ENCODE peak calls at places on chromosomes 4 and X, in eight cellular contexts. Q, F, C, W, V, P, Z and Y are unnamed samples.

GRCh38 chr4:161505141-161505540 is 658.7 kb downstream of the FSTL5 start:
- DNase-seq in V (no peak), Q (no peak), W (no peak), F (no peak), Z (no peak), P (no peak), C (no peak), Y (no peak)

GRCh38 chr4:55932489-55932888 is 16.3 kb upstream of the CEP135 start:
- DNase-seq in V (no peak), Q (no peak), Z (no peak), C (no peak), W (no peak), F (no peak), P (no peak), Y (no peak)

GRCh38 chr4:105014242-105015031 is 132.2 kb upstream of the TET2 start:
- DNase-seq in Z (no peak), P (no peak), W (no peak), F (no peak), C (no peak), V (no peak), Q (no peak), Y (no peak)

GRCh38 chr4:8215641-8216442 is 16.8 kb downstream of the SH3TC1 start:
- DNase-seq in Z (no peak), V (no peak), Q (no peak), C (no peak), P (no peak), F (no peak), W (no peak), Y (no peak)

GRCh38 chr4:20391224-20391623 is 139.5 kb downstream of the SLIT2 start:
- DNase-seq in W (peak; percentile 54), F (no peak), P (no peak), Q (no peak), C (peak; percentile 75), Z (no peak), V (no peak), Y (peak; percentile 9)

GRCh38 chrX:136665258-136665900 is 17.4 kb downstream of the CD40LG start:
- DNase-seq in P (no peak), Z (no peak), W (no peak), Q (no peak), F (no peak), C (no peak), V (no peak), Y (no peak)

GRCh38 chrX:2145672-2146412 is 354.9 kb downstream of the DHRSX start:
- DNase-seq in C (no peak), Q (no peak), V (no peak), F (no peak), P (no peak), W (no peak), Z (no peak), Y (no peak)

GRCh38 chr4:183173580-183174526 is 74.8 kb downstream of the WWC2 start:
- DNase-seq in C (peak; percentile 29), Q (peak; percentile 84), Z (no peak), W (no peak), F (no peak), P (no peak), V (no peak), Y (no peak)

GRCh38 chr4:14434916-14435315 is 567.4 kb upstream of the CPEB2 start:
- DNase-seq in P (no peak), C (no peak), W (no peak), F (no peak), V (no peak), Z (no peak), Q (no peak), Y (no peak)

GRCh38 chr4:64846417-64846816 is 437.2 kb upstream of the TECRL start:
- DNase-seq in F (no peak), V (no peak), C (no peak), P (no peak), Q (no peak), Z (no peak), W (no peak), Y (no peak)

GRCh38 chrX:45445745-45446412 is 245.2 kb upstream of the DIPK2B start:
- DNase-seq in F (no peak), Z (no peak), Q (no peak), V (peak; percentile 91), P (no peak), W (peak; percentile 70), C (peak; percentile 76), Y (peak; percentile 60)

GRCh38 chr4:10371869-10372471 is 85.3 kb downstream of the ZNF518B start:
- DNase-seq in F (no peak), V (peak; percentile 77), Q (peak; percentile 60), Z (peak; percentile 70), P (no peak), C (peak; percentile 2), W (no peak), Y (peak; percentile 94)

GRCh38 chr4:151921811-151922210 is 161.0 kb upstream of the GATB start:
- DNase-seq in F (no peak), P (no peak), W (no peak), V (peak; percentile 32), C (peak; percentile 46), Q (no peak), Z (no peak), Y (peak; percentile 53)

GRCh38 chr4:173318648-173319211 is 15.4 kb downstream of the HMGB2 start:
- DNase-seq in Q (no peak), C (peak; percentile 74), Z (no peak), W (peak; percentile 80), F (no peak), V (peak; percentile 56), P (no peak), Y (peak; percentile 62)

GRCh38 chr4:51895816-51896408 is 53.0 kb downstream of the DCUN1D4 start:
- DNase-seq in V (peak; percentile 29), Z (peak; percentile 71), P (peak; percentile 59), W (peak; percentile 75), Q (peak; percentile 87), C (peak; percentile 67), F (no peak), Y (peak; percentile 10)

GRCh38 chr4:71857713-71858451 is 74.0 kb upstream of the GC start:
- DNase-seq in Q (peak; percentile 85), F (no peak), P (no peak), Z (no peak), V (no peak), C (no peak), W (no peak), Y (no peak)

GRCh38 chr4:77193511-77194236 is 36.7 kb downstream of the CCNG2 start:
- DNase-seq in Q (peak; percentile 92), F (no peak), C (no peak), P (no peak), Z (no peak), W (no peak), V (no peak), Y (no peak)

GRCh38 chrX:9745417-9746115 is 20.1 kb downstream of the GPR143 start:
- DNase-seq in W (no peak), V (no peak), C (peak; percentile 3), Z (no peak), Q (no peak), P (no peak), F (no peak), Y (peak; percentile 49)

GRCh38 chrX:9749141-9749540 is 16.5 kb downstream of the GPR143 start:
- DNase-seq in Q (no peak), P (no peak), Z (no peak), W (no peak), C (no peak), F (no peak), V (no peak), Y (no peak)

GRCh38 chrX:9747644-9748043 is 18.0 kb downstream of the GPR143 start:
- DNase-seq in C (no peak), Q (no peak), F (no peak), V (no peak), P (no peak), Z (no peak), W (no peak), Y (no peak)

DNA sequence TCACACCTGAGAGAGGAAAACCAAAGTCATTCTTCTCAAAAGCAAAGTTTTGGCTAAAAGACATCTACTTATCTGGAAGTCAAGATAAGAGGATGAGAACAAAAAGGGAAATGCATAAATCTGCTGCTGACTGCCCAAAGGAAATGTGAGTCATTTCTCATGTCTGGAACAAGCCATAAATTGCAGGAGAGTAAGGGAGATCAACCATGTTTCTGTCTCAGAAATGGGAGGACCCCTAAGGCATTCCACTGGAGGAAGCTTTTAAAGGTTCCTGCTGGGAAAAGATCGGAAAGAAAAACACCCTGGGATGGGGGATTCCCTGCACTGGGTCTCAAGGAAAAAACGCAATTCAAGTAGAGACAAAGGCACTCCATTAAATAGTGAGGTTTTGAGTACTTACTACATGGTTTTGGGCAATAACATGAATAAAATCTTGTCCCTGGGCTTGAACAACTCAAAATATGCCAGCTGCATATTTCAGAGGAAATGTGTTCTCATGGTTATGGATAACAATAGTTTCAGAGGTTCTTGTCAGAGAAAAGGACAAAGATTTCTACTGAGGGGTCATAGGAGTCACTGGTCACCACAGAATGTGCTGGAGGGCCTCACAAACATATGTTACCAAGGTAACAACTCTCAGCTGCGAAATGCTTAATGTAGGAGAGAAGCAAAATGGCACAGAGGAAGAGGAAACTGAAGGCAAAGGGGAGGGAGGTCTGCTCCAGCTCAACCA is 19.3 kb downstream of the GPR143 start:
- DNase-seq in P (no peak), F (no peak), Z (no peak), Q (no peak), W (peak; percentile 4), C (peak; percentile 43), V (peak; percentile 26), Y (peak; percentile 47)
- H3K27ac ChIP-seq in P (no peak overlapping the region), F (no peak overlapping the region), Z (no peak overlapping the region), Q (peak overlapping the region; percentile 90), W (no peak overlapping the region), C (no peak overlapping the region), V (peak overlapping the region; percentile 31), Y (peak overlapping the region; percentile 32)

GRCh38 chr4:184383497-184384055 is 90.8 kb downstream of the IRF2 start:
- DNase-seq in F (no peak), Z (peak; percentile 20), W (peak; percentile 97), Q (peak; percentile 20), C (peak; percentile 99), V (peak; percentile 97), P (peak; percentile 22), Y (peak; percentile 95)
- H3K27ac ChIP-seq in F (no peak overlapping the region), Z (peak overlapping the region; percentile 73), W (peak overlapping the region; percentile 78), Q (no peak overlapping the region), C (peak overlapping the region; percentile 74), V (peak overlapping the region; percentile 96), P (peak overlapping the region; percentile 78), Y (peak overlapping the region; percentile 94)

DNA sequence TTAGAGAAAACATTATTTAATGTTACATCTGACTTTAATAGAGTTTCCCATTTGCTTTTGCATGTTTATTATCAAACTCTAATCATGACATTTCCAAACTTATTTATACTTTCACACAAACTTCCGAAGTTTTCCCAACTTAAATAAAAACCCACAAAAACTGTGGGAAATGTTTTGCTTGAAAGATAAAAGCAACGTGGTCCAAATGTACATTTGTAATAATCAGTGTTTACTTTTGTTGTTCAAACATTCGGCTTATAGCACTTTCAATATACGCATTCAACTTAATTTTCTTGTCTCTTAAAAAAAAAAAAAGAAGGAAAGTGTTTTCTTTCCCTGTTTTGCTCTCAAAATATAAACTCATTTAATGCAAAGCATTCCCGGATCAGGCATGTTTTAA is 51.0 kb downstream of the STX18 start:
- DNase-seq in P (no peak), Z (no peak), C (no peak), V (no peak), Q (no peak), F (no peak), W (no peak), Y (no peak)
- H3K27ac ChIP-seq in P (no peak overlapping the region), Z (no peak overlapping the region), C (no peak overlapping the region), V (no peak overlapping the region), Q (no peak overlapping the region), F (no peak overlapping the region), W (no peak overlapping the region), Y (no peak overlapping the region)

DNA sequence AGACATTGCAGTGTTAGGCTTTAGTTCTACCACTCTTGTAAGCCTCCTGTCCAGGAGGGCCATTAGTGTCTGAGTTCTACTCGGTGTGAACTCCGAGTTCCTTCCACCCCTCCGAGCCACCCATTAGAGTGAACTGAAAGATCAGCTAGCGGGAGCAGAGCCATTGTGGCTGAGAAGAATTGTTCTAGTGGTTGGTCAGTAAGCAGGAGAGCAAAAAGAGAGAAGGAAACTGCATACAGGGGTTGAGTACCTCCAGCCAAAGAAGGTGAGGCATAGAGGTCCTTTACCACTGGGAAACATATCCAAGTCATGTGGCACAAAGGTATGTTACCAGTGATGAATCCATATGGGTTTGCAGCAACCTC is 96.9 kb downstream of the CPE start:
- DNase-seq in Z (no peak), V (no peak), F (no peak), P (no peak), W (no peak), C (no peak), Q (no peak), Y (no peak)
- H3K27ac ChIP-seq in Z (no peak overlapping the region), V (no peak overlapping the region), F (no peak overlapping the region), P (no peak overlapping the region), W (no peak overlapping the region), C (no peak overlapping the region), Q (no peak overlapping the region), Y (no peak overlapping the region)